ENCODE peak calls at places on chromosome 7, in eight cellular contexts. V is cardiac muscle cell, R is transverse colon, C is hepatocyte, N is HCT116, F is DND-41, D is mammary epithelial cell, O is OCI-LY7. A is an unnamed sample. For H3K36me3, the result is how much of the 10 kb centered on the place peaks cover.

GRCh38 chr7:87218941-87219544 is 489 bp downstream of the TMEM243 start:
- DNase-seq in N (no peak), V (peak), C (peak), F (peak), R (peak), D (peak), O (peak), A (peak)

GRCh38 chr7:138661236-138661635 is 39.9 kb downstream of the SVOPL start:
- DNase-seq in C (no peak), D (no peak), F (no peak), V (no peak), N (no peak), R (no peak), O (no peak), A (no peak)

GRCh38 chr7:73308665-73309214 is at the start of gene NSUN5:
- DNase-seq in O (peak), V (peak), R (peak), N (peak), D (peak), F (peak), C (peak), A (peak)

GRCh38 chr7:157021893-157022680 is 11.6 kb upstream of the MNX1 start:
- DNase-seq in F (no peak), O (no peak), R (no peak), C (no peak), V (no peak), N (no peak), D (no peak), A (no peak)

GRCh38 chr7:78125884-78126283 is 327.3 kb downstream of the PHTF2 start:
- DNase-seq in F (no peak), O (no peak), V (no peak), C (no peak), N (no peak), D (no peak), R (no peak), A (peak)

GRCh38 chr7:3215624-3216585 is 85.1 kb upstream of the SDK1 start:
- DNase-seq in O (no peak), C (no peak), V (no peak), D (no peak), F (no peak), N (no peak), R (no peak), A (peak)

GRCh38 chr7:106484562-106484961 is 176.4 kb downstream of the CCDC71L start:
- DNase-seq in O (no peak), V (peak), C (peak), D (no peak), R (no peak), N (no peak), F (no peak), A (no peak)

GRCh38 chr7:2999078-2999500 is 44.6 kb downstream of the CARD11 start:
- DNase-seq in R (no peak), F (no peak), N (no peak), V (no peak), O (no peak), D (no peak), C (no peak), A (peak)

GRCh38 chr7:132125096-132125495 is 451.2 kb downstream of the PLXNA4 start:
- DNase-seq in F (no peak), N (no peak), D (peak), O (no peak), R (no peak), C (no peak), V (no peak), A (peak)

GRCh38 chr7:142519077-142519789 is 230.0 kb upstream of the PRSS1 start:
- DNase-seq in N (no peak), C (no peak), V (no peak), O (no peak), F (no peak), R (no peak), D (no peak), A (no peak)

GRCh38 chr7:16934947-16935742 is 53.4 kb upstream of the AGR3 start:
- DNase-seq in N (peak), D (peak), V (no peak), R (peak), F (no peak), C (no peak), O (no peak), A (peak)

GRCh38 chr7:20778063-20778721 is 8.5 kb downstream of the SP8 start:
- DNase-seq in R (peak), D (peak), N (no peak), V (peak), O (no peak), F (no peak), C (peak), A (no peak)

GRCh38 chr7:20777377-20778062 is 9.2 kb downstream of the SP8 start:
- DNase-seq in D (no peak), R (no peak), F (no peak), N (no peak), C (no peak), O (no peak), V (no peak), A (no peak)

GRCh38 chr7:20779041-20779440 is 7.6 kb downstream of the SP8 start:
- DNase-seq in R (no peak), O (no peak), N (no peak), C (no peak), D (no peak), V (no peak), F (no peak), A (no peak)

GRCh38 chr7:20776214-20776875 is 10.3 kb downstream of the SP8 start:
- DNase-seq in V (no peak), R (no peak), F (no peak), D (no peak), C (no peak), O (no peak), N (no peak), A (no peak)

GRCh38 chr7:20776942-20777341 is 9.7 kb downstream of the SP8 start:
- DNase-seq in N (no peak), C (no peak), V (no peak), O (no peak), D (no peak), F (no peak), R (no peak), A (no peak)
- H3K4me3 ChIP-seq in N (no peak), C (no peak), V (no peak), O (no peak), D (no peak), F (no peak), R (no peak), A (no peak)

GRCh38 chr7:135338151-135338550 is 104.5 kb downstream of the STRA8 start:
- DNase-seq in D (no peak), N (no peak), R (no peak), V (no peak), O (no peak), C (no peak), F (no peak), A (no peak)

GRCh38 chr7:135337506-135337905 is 103.9 kb downstream of the STRA8 start:
- DNase-seq in F (no peak), R (no peak), N (no peak), V (no peak), C (no peak), O (no peak), D (no peak), A (no peak)

GRCh38 chr7:135334830-135335543 is 101.3 kb downstream of the STRA8 start:
- DNase-seq in R (no peak), V (no peak), D (no peak), N (no peak), O (no peak), C (no peak), F (no peak), A (peak)

GRCh38 chr7:135333946-135334345 is 100.3 kb downstream of the STRA8 start:
- DNase-seq in C (no peak), V (no peak), R (no peak), D (no peak), N (no peak), F (no peak), O (no peak), A (peak)

GRCh38 chr7:135335628-135336139 is 102.0 kb downstream of the STRA8 start:
- DNase-seq in F (peak), V (peak), O (peak), C (peak), R (peak), D (peak), N (peak), A (peak)
- TF ChIP-seq CTCF in F (peak), V (peak), O (peak), C (peak), R (peak), D (peak), N (peak), A (peak)

GRCh38 chr7:44845476-44845875 is 2.4 kb downstream of the H2AZ2 start:
- DNase-seq in V (no peak), O (no peak), F (no peak), C (no peak), D (no peak), R (no peak), N (no peak), A (no peak)
- H3K36me3 ChIP-seq in V (under half), O (under half), F (under half), C (under half), D (under half), R (under half), N (under half), A (under half)

DNA sequence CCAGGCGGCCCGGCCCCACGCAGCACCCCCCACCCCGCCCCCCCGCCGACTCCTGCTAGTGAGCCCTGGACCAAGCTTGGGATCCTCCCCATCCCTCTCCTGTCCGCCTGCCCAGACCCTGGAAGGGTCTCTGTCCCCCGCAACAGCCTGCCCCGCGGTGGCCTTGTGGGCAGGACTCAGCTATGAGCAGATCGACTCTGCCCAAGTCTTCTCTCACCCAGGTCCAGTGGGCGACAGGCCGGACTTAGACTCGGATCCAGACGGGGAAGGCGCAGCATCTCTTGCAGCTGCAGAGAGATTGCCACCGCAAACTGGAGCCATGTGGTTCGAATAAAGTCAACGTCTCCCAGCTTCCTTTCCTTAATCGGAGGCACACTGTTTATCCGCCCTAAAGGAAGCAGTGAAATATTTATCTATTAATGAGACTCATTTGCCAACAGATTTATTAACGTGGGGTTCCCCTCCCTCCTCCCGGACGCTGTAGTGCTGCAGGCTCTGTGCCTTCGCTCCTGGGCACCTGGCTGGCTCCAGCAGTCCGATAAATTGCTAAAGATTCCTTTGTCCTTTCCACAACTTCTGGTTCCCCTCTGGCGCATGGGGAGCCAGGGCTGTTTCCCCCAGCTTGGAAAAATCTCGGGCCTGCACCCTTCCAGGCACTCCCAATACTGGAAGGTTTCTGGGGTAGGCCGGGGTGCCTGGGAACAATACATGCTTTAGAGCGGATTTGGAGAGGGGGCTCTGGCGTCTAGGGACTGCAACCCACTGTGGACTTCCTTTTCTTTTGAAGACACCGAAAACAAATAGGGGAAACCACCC is 634 bp upstream of the HOXA7 start:
- DNase-seq in F (no peak), V (no peak), D (no peak), C (no peak), N (no peak), R (peak), O (no peak), A (no peak)
- H3K4me3 ChIP-seq in F (peak), V (no peak), D (no peak), C (no peak), N (peak), R (peak), O (no peak), A (no peak)

A was measured in bronchial epithelial cell.